ENCODE peak calls at places on chromosomes 2 and 18, in seven cellular contexts. K is NCI-H1417 treated with DMSO at 0.1 percent for 48 hours; E is T-helper 2 cell; F is retina; C is stimulated activated CD8-positive, alpha-beta memory T cell treated with anti-CD3 and anti-CD28 coated beads, Interleukin-7, amount 100 ng/mL, for 1 hour; O is mesothelial cell of epicardium; D is amniotic stem cell. T is an unnamed sample.

GRCh38 chr2:209425082-209426071 is 1.5 kb downstream of the MAP2 start:
- DNase-seq in C (no peak), F (peak), E (no peak), O (no peak), D (no peak), K (peak), T (no peak)

GRCh38 chr2:206113148-206113547 is 27.2 kb upstream of the INO80D start:
- DNase-seq in C (no peak), F (no peak), D (no peak), E (no peak), K (no peak), O (no peak), T (peak)

GRCh38 chr18:76432970-76433767 is 61.9 kb downstream of the ZNF516 start:
- DNase-seq in E (no peak), D (no peak), F (no peak), O (no peak), C (no peak), K (no peak), T (no peak)

GRCh38 chr18:73739098-73739497 is 408.5 kb downstream of the FBXO15 start:
- DNase-seq in D (no peak), F (no peak), K (no peak), O (no peak), E (no peak), C (no peak), T (no peak)

GRCh38 chr2:180607501-180608060 is 372.8 kb upstream of the UBE2E3 start:
- DNase-seq in C (no peak), K (peak), F (no peak), D (no peak), O (no peak), E (no peak), T (no peak)

GRCh38 chr2:69021727-69022126 is 8.7 kb downstream of the ANTXR1 start:
- DNase-seq in K (no peak), F (no peak), C (no peak), D (no peak), E (no peak), O (no peak), T (no peak)

GRCh38 chr2:47064076-47064475 is 91.0 kb downstream of the STPG4 start:
- DNase-seq in K (no peak), O (no peak), F (no peak), D (no peak), E (no peak), C (no peak), T (no peak)

GRCh38 chr18:5457467-5457957 is 86.3 kb downstream of the EPB41L3 start:
- DNase-seq in F (no peak), C (no peak), O (no peak), D (no peak), E (no peak), K (no peak), T (no peak)

GRCh38 chr2:16014041-16014787 is 73.9 kb downstream of the MYCN start:
- DNase-seq in C (no peak), E (no peak), O (no peak), K (no peak), D (no peak), F (peak), T (no peak)

GRCh38 chr18:58028109-58028784 is 15.8 kb upstream of the NEDD4L start:
- DNase-seq in C (no peak), O (no peak), F (no peak), E (no peak), K (no peak), D (no peak), T (no peak)

GRCh38 chr2:47639469-47639868 is 143.5 kb upstream of the MSH6 start:
- DNase-seq in F (no peak), D (no peak), E (no peak), C (no peak), O (no peak), K (no peak), T (no peak)

GRCh38 chr2:172065086-172065485 is 20.2 kb upstream of the DLX1 start:
- DNase-seq in K (no peak), F (no peak), E (no peak), O (no peak), C (no peak), D (no peak), T (peak)

GRCh38 chr2:219662566-219662965 is 35.1 kb downstream of the SLC4A3 start:
- DNase-seq in D (no peak), E (no peak), F (no peak), O (no peak), C (no peak), K (no peak), T (no peak)

GRCh38 chr2:1972948-1973347 is 228.6 kb upstream of the PXDN start:
- DNase-seq in O (no peak), C (no peak), D (no peak), E (no peak), F (no peak), K (no peak), T (no peak)

GRCh38 chr18:11807233-11807632 is 44.0 kb upstream of the CHMP1B start:
- DNase-seq in E (no peak), F (no peak), O (no peak), D (no peak), C (no peak), K (no peak), T (no peak)

GRCh38 chr18:52341617-52342381 is 1.8 kb downstream of the DCC start:
- DNase-seq in D (no peak), K (no peak), E (no peak), C (no peak), O (no peak), F (peak), T (no peak)

GRCh38 chr2:18516112-18516511 is 44.3 kb downstream of the RDH14 start:
- DNase-seq in C (no peak), K (no peak), O (no peak), F (no peak), E (no peak), D (no peak), T (no peak)

GRCh38 chr18:21868770-21869169 is 128.2 kb downstream of the MIB1 start:
- DNase-seq in E (no peak), C (no peak), D (no peak), O (no peak), F (no peak), K (no peak), T (no peak)

GRCh38 chr2:38176619-38177021 is 100.7 kb upstream of the CYP1B1 start:
- DNase-seq in E (no peak), C (no peak), O (no peak), D (no peak), F (no peak), K (no peak), T (peak)

GRCh38 chr2:72198532-72199241 is 51.0 kb upstream of the CYP26B1 start:
- DNase-seq in K (no peak), D (no peak), C (no peak), F (no peak), E (no peak), O (no peak), T (peak)

GRCh38 chr2:101793277-101793969 is 95.9 kb downstream of the MAP4K4 start:
- DNase-seq in E (no peak), F (no peak), D (no peak), C (no peak), O (no peak), K (no peak), T (no peak)

GRCh38 chr2:11579867-11580659 is 46.2 kb downstream of the GREB1 start:
- DNase-seq in K (no peak), D (no peak), O (no peak), F (no peak), E (no peak), C (no peak), T (no peak)

GRCh38 chr2:71530246-71530986 is 77.1 kb downstream of the DYSF start:
- DNase-seq in C (no peak), D (peak), F (peak), O (no peak), E (no peak), K (no peak), T (no peak)

GRCh38 chr2:234091432-234091879 is 41.0 kb downstream of the SPP2 start:
- DNase-seq in O (no peak), K (no peak), C (no peak), D (no peak), F (peak), E (no peak), T (no peak)

GRCh38 chr2:70083344-70084156 is 3.7 kb upstream of the PCBP1 start:
- DNase-seq in O (no peak), K (no peak), E (no peak), F (no peak), C (no peak), D (no peak), T (peak)

GRCh38 chr2:38945931-38946330 is 56.3 kb downstream of the ARHGEF33 start:
- DNase-seq in F (no peak), D (no peak), E (no peak), K (no peak), C (no peak), O (no peak), T (no peak)

GRCh38 chr2:16729335-16729734 is 63.7 kb upstream of the CYRIA start:
- DNase-seq in F (no peak), E (no peak), O (no peak), C (no peak), D (no peak), K (no peak), T (no peak)

GRCh38 chr2:231482806-231483391 is 18.6 kb upstream of the NCL start:
- DNase-seq in C (peak), E (peak), O (peak), D (peak), K (no peak), F (peak), T (peak)

T was measured in HS-5.